ENCODE peak calls at places on chromosomes 4 and X, in four cellular contexts. R is Peyer's patch, Q is progenitor cell of endocrine pancreas, Z is left ventricle myocardium inferior. H is an unnamed sample.

GRCh38 chr4:83362492-83363329 is 28.1 kb upstream of the HPSE start:
- DNase-seq in Q (no peak), R (no peak), Z (no peak), H (no peak)

GRCh38 chr4:163493643-163494359 is 689 bp upstream of the TMA16 start:
- DNase-seq in Z (peak; percentile 28), R (no peak), Q (no peak), H (no peak)

GRCh38 chr4:72505314-72505744 is 63.7 kb downstream of the ADAMTS3 start:
- DNase-seq in Q (no peak), Z (no peak), R (no peak), H (peak; percentile 40)

GRCh38 chrX:10048076-10048475 is 80.9 kb downstream of the CLDN34 start:
- DNase-seq in R (no peak), Z (no peak), Q (no peak), H (no peak)

GRCh38 chr4:1327526-1328266 is 19.3 kb upstream of the UVSSA start:
- DNase-seq in Z (no peak), Q (no peak), R (no peak), H (no peak)

GRCh38 chrX:124018031-124018430 is 56.5 kb downstream of the STAG2 start:
- DNase-seq in Q (no peak), Z (no peak), R (no peak), H (no peak)

GRCh38 chr4:110249687-110250387 is 51.4 kb upstream of the ELOVL6 start:
- DNase-seq in Z (no peak), Q (no peak), R (no peak), H (no peak)

GRCh38 chr4:17639136-17639535 is 24.7 kb downstream of the MED28 start:
- DNase-seq in Z (no peak), R (no peak), Q (no peak), H (no peak)

GRCh38 chr4:97500423-97500822 is 642.9 kb downstream of the STPG2 start:
- DNase-seq in R (no peak), Q (no peak), Z (no peak), H (no peak)

GRCh38 chr4:76308548-76308947 is 2.0 kb downstream of the STBD1 start:
- DNase-seq in R (peak; percentile 72), Q (no peak), Z (peak; percentile 74), H (peak; percentile 32)

GRCh38 chr4:41656572-41657301 is 91.8 kb downstream of the PHOX2B start:
- DNase-seq in Z (peak; percentile 32), Q (no peak), R (no peak), H (no peak)

GRCh38 chrX:53440101-53440500 is 5.9 kb upstream of the HSD17B10 start:
- DNase-seq in Z (no peak), R (no peak), Q (no peak), H (no peak)

GRCh38 chrX:16160729-16161128 is 6.6 kb upstream of the MAGEB17 start:
- DNase-seq in Z (no peak), Q (no peak), R (no peak), H (no peak)

GRCh38 chrX:48665991-48666390 is 17.6 kb upstream of the WAS start:
- DNase-seq in R (no peak), Z (no peak), Q (no peak), H (no peak)

GRCh38 chrX:115067812-115068211 is 50.4 kb upstream of the IL13RA2 start:
- DNase-seq in R (no peak), Q (no peak), Z (no peak), H (no peak)

GRCh38 chr4:68581382-68582338 is 5.5 kb upstream of the UGT2B17 start:
- DNase-seq in Q (no peak), R (no peak), Z (no peak), H (no peak)

GRCh38 chr4:183532823-183533222 is 28.0 kb downstream of the ING2 start:
- DNase-seq in Z (no peak), Q (no peak), R (no peak), H (no peak)

GRCh38 chrX:132367984-132368383 is 120.9 kb downstream of the MBNL3 start:
- DNase-seq in Q (no peak), Z (no peak), R (no peak), H (no peak)

GRCh38 chr4:145937021-145937861 is 1.4 kb downstream of the ZNF827 start:
- DNase-seq in R (peak; percentile 87), Z (peak; percentile 67), Q (peak; percentile 52), H (peak; percentile 76)

GRCh38 chrX:134727363-134727762 is 69.1 kb upstream of the PLAC1 start:
- DNase-seq in R (no peak), Q (no peak), Z (no peak), H (no peak)

GRCh38 chr4:120921456-120922389 is 803 bp downstream of the PRDM5 start:
- DNase-seq in Q (peak; percentile 32), Z (peak; percentile 79), R (peak; percentile 75), H (peak; percentile 70)

GRCh38 chr4:120920666-120921065 is 1.9 kb downstream of the PRDM5 start:
- DNase-seq in R (no peak), Z (no peak), Q (no peak), H (no peak)

GRCh38 chr4:120924931-120925330 is 2.4 kb upstream of the PRDM5 start:
- DNase-seq in Z (no peak), R (no peak), Q (no peak), H (no peak)

GRCh38 chr4:120923201-120923522 is 636 bp upstream of the PRDM5 start:
- DNase-seq in Q (no peak), Z (no peak), R (no peak), H (no peak)

DNA sequence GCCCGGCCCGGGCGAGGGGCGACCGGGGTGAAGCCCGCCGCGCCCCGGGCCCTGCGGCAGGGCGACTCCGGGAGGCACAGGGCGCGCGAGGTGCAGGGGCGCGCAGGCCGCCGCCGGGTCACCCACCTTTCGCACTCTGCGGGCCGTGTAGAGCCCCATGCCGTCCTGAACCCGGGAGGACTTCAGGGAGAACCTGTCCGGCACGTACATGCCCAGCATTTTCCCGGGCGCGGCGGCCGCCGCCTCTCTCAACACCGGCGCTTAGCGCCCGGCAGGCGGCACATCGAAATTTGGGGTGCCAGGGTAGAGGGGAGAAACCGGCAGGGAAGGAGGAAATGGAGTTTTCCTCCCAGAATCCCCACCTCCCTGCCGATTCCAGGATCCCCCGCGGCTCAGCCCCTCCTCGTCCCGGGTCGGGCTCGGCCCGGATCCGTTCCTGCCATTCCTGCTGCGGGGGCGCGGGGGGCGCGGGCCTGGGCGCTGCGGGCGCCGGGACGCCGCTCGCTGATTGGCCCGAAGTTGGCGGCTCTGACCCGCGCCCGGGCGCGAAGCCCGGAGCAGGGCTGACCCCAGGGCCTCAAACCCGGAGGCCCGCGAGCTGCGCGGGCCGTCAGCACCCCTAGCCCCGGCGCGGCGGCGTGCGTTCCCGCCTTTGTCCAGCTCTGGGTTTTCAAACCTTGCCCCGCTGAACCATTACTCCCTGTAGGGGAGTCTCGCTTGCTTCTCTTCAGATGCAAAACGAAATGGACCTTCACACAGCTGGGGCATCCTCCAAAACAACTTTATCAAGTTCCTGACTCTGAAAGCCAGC is at the start of gene PRDM5:
- DNase-seq in R (peak; percentile 63), Q (peak; percentile 42), Z (peak; percentile 62), H (peak; percentile 57)
- TF ChIP-seq CTCF in R (no peak), Q (peak; percentile 38), Z (peak; percentile 37), H (peak; percentile 41)

GRCh38 chrX:112147206-112147605 is 64.6 kb upstream of the TRPC5 start:
- DNase-seq in Z (no peak), Q (peak; percentile 15), R (no peak), H (peak; percentile 24)
- TF ChIP-seq CTCF in Z (peak; percentile 42), Q (peak; percentile 69), R (no peak), H (peak; percentile 67)

GRCh38 chr4:5378002-5378401 is 326.7 kb downstream of the STK32B start:
- DNase-seq in Q (no peak), Z (no peak), R (no peak), H (no peak)
- TF ChIP-seq CTCF in Q (no peak), Z (no peak), R (no peak), H (no peak)

GRCh38 chr4:128287871-128288688 is 467 bp upstream of the PGRMC2 start:
- DNase-seq in Q (peak; percentile 98), R (peak; percentile 99), Z (peak; percentile 100), H (peak; percentile 100)
- TF ChIP-seq CTCF in Q (peak; percentile 49), R (peak; percentile 9), Z (peak; percentile 52), H (peak; percentile 35)

DNA sequence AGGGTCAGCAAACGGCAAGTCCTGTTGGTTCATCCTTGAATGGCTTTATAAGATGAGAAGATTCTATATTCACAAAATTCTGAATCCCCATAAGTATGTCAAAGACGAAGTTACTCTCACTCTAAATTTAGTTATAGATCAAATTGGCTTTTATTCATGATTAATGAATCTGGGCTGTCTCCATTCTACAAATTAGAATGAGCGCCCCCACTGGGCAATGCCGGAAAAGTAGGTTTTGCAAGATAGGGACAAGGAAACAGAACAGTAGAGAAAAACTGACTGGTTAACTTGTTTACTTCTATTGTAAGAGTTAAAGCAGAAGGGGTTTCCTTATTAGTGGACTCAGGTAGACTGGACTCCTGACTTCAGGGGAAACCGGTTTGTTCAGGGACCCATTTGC is 100.3 kb downstream of the F11 start:
- DNase-seq in Z (no peak), Q (no peak), R (no peak), H (no peak)
- TF ChIP-seq CTCF in Z (no peak), Q (no peak), R (no peak), H (no peak)

GRCh38 chrX:28659269-28659668 is 72.0 kb downstream of the IL1RAPL1 start:
- DNase-seq in Z (no peak), Q (no peak), R (no peak), H (no peak)
- TF ChIP-seq CTCF in Z (no peak), Q (peak; percentile 25), R (no peak), H (peak; percentile 39)

GRCh38 chr4:20313237-20314030 is 61.7 kb downstream of the SLIT2 start:
- DNase-seq in Q (peak; percentile 32), R (no peak), Z (no peak), H (peak; percentile 79)
- TF ChIP-seq CTCF in Q (peak; percentile 67), R (no peak), Z (peak; percentile 24), H (peak; percentile 42)

H was measured in glutamatergic neuron.